ENCODE peak calls at places on chromosomes 13 and 19, in seven cellular contexts. B is lung, O is tibial nerve, A is adrenal gland, Y is gastrocnemius medialis, F is neuronal stem cell, R is PC-9. V is an unnamed sample.

GRCh38 chr13:91510058-91510457 is 111.6 kb downstream of the GPC5 start:
- DNase-seq in B (no peak), O (no peak), A (no peak), Y (no peak), F (no peak), R (no peak), V (no peak)

GRCh38 chr13:103140001-103140671 is 73.9 kb upstream of the SLC10A2 start:
- DNase-seq in B (no peak), O (peak; percentile 63), A (peak; percentile 43), Y (no peak), F (no peak), R (peak; percentile 5), V (peak; percentile 35)

GRCh38 chr19:13503570-13504235 is 2.6 kb downstream of the CACNA1A start:
- DNase-seq in B (no peak), O (no peak), A (no peak), Y (no peak), F (no peak), R (no peak), V (no peak)

GRCh38 chr13:27965740-27966640 is 3.1 kb downstream of the CDX2 start:
- DNase-seq in B (no peak), O (no peak), A (no peak), Y (no peak), F (no peak), R (no peak), V (peak; percentile 66)

GRCh38 chr19:50565984-50566903 is 2.0 kb downstream of the LRRC4B start:
- DNase-seq in B (no peak), O (no peak), A (no peak), Y (no peak), F (no peak), R (no peak), V (no peak)

GRCh38 chr19:389246-389934 is 19.6 kb downstream of the C2CD4C start:
- DNase-seq in B (no peak), O (no peak), A (no peak), Y (no peak), F (no peak), R (no peak), V (peak; percentile 8)

GRCh38 chr13:57270493-57270892 is 103.5 kb downstream of the PRR20E start:
- DNase-seq in B (no peak), O (no peak), A (no peak), Y (no peak), F (no peak), R (no peak), V (no peak)

GRCh38 chr13:44004881-44005280 is 125.2 kb downstream of the LACC1 start:
- DNase-seq in B (no peak), O (no peak), A (no peak), Y (no peak), F (no peak), R (no peak), V (no peak)

GRCh38 chr19:33683881-33684549 is 62.3 kb downstream of the CHST8 start:
- DNase-seq in B (no peak), O (no peak), A (peak; percentile 67), Y (no peak), F (peak; percentile 75), R (peak; percentile 27), V (no peak)

GRCh38 chr19:2239771-2240770 is 3.4 kb downstream of the SF3A2 start:
- DNase-seq in B (no peak), O (no peak), A (peak; percentile 52), Y (peak; percentile 73), F (peak; percentile 56), R (no peak), V (peak; percentile 56)

GRCh38 chr13:72952529-72953141 is 106.2 kb upstream of the KLF5 start:
- DNase-seq in B (no peak), O (no peak), A (no peak), Y (no peak), F (no peak), R (no peak), V (no peak)

GRCh38 chr13:41186481-41186880 is 7.9 kb downstream of the KBTBD7 start:
- DNase-seq in B (no peak), O (no peak), A (no peak), Y (no peak), F (no peak), R (no peak), V (no peak)

GRCh38 chr19:23313196-23313595 is 63.0 kb upstream of the ZNF724 start:
- DNase-seq in B (no peak), O (no peak), A (no peak), Y (no peak), F (no peak), R (no peak), V (no peak)

GRCh38 chr19:18985257-18985656 is 44.2 kb upstream of the HOMER3 start:
- DNase-seq in B (no peak), O (peak; percentile 19), A (peak; percentile 60), Y (peak; percentile 18), F (no peak), R (no peak), V (no peak)

GRCh38 chr19:15464394-15465385 is at the start of gene RASAL3:
- DNase-seq in B (no peak), O (no peak), A (no peak), Y (peak; percentile 17), F (no peak), R (no peak), V (no peak)

GRCh38 chr13:75327132-75327505 is 154.8 kb downstream of the TBC1D4 start:
- DNase-seq in B (no peak), O (no peak), A (no peak), Y (no peak), F (no peak), R (no peak), V (no peak)

GRCh38 chr13:75329097-75329496 is 152.9 kb downstream of the TBC1D4 start:
- DNase-seq in B (no peak), O (no peak), A (no peak), Y (no peak), F (no peak), R (no peak), V (no peak)

GRCh38 chr13:75330770-75331169 is 151.2 kb downstream of the TBC1D4 start:
- DNase-seq in B (no peak), O (no peak), A (no peak), Y (no peak), F (no peak), R (no peak), V (no peak)

GRCh38 chr13:75331792-75332349 is 150.1 kb downstream of the TBC1D4 start:
- DNase-seq in B (no peak), O (no peak), A (no peak), Y (no peak), F (no peak), R (no peak), V (no peak)

GRCh38 chr13:75329723-75330122 is 152.2 kb downstream of the TBC1D4 start:
- DNase-seq in B (no peak), O (no peak), A (no peak), Y (no peak), F (no peak), R (no peak), V (no peak)
- H3K4me1 ChIP-seq in B (peaks cover 2% of the 10 kb centered on the region), O (peaks cover 3% of the 10 kb centered on the region), A (no peaks in the 10 kb centered on the region), Y (peaks cover 30% of the 10 kb centered on the region), F (no peaks in the 10 kb centered on the region), R (no peaks in the 10 kb centered on the region), V (no peaks in the 10 kb centered on the region)

DNA sequence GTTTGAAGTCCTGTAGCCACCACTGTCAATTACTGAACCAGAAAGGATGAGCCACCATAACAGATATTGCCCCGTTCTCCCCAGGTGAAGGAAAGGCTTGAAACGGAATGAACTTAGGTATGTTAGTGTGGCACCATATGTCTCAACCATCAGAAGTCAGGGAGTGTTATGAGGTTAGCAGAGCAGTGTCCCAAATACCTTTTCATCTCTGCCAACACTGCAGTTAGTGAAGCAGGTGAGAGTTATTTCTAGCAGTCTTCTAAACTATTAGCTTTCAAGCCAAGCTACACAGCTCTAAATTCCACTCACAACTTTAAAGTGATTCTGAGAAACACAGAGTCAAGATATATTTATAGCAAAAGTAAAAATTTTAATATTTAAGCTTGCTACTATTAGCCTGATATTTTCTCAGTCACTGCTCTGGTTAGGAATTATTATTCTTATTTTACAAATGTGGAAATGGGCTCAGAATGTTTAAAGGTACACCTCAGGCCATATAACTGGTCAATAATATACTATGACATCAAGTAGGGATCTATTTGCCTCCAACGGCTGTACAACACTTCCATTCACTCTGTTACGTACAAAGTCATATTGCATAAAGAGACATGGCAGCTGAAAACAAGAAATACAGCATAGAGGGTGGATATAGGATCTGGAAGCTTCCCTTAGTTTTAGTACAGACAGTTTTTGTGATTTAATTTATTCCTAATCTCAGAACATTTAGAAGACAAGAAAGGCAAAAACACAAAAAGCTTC is 1527.1 kb upstream of the PRR20A start:
- DNase-seq in B (no peak), O (no peak), A (no peak), Y (no peak), F (no peak), R (no peak), V (no peak)
- H3K9me3 ChIP-seq in B (peaks cover 2% of the 10 kb centered on the region), O (no peaks in the 10 kb centered on the region), A (no peaks in the 10 kb centered on the region), Y (no peaks in the 10 kb centered on the region), F (no peaks in the 10 kb centered on the region), R (no peaks in the 10 kb centered on the region), V (no peaks in the 10 kb centered on the region)

DNA sequence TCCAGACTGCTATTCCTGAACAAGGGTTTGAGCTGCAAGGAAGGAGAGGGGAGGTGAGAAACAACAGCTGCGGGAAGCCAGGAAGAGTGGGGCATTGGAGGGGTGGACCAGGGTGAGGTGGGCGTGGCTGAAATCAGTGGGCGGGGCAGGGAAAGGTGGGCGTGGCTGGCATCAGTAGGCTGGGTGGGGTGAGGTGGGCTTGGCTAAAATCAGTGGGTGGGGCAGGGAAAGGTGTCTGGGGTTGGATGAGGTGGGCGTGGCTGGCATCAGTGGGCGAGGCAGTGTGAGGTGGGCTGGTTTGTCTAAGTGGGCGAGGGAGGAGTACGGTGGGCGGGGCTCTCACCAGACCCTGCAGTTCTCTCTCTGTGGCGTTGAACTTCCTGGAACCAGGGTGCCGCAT is 87.6 kb downstream of the MUC16 start:
- DNase-seq in B (no peak), O (no peak), A (no peak), Y (no peak), F (no peak), R (no peak), V (peak; percentile 7)
- H3K4me3 ChIP-seq in B (no peak overlapping the region), O (no peak overlapping the region), A (no peak overlapping the region), Y (no peak overlapping the region), F (no peak overlapping the region), R (no peak overlapping the region), V (no peak overlapping the region)

GRCh38 chr19:8000298-8001038 is 5.0 kb downstream of the ELAVL1 start:
- DNase-seq in B (no peak), O (no peak), A (no peak), Y (peak; percentile 47), F (no peak), R (no peak), V (no peak)

GRCh38 chr19:7998081-7998480 is 7.4 kb downstream of the ELAVL1 start:
- DNase-seq in B (no peak), O (no peak), A (no peak), Y (no peak), F (no peak), R (no peak), V (no peak)

GRCh38 chr19:8001651-8001994 is 3.8 kb downstream of the ELAVL1 start:
- DNase-seq in B (no peak), O (no peak), A (no peak), Y (no peak), F (no peak), R (no peak), V (no peak)

GRCh38 chr19:8001995-8002849 is 3.2 kb downstream of the ELAVL1 start:
- DNase-seq in B (peak; percentile 83), O (peak; percentile 74), A (peak; percentile 84), Y (peak; percentile 79), F (peak; percentile 89), R (peak; percentile 84), V (peak; percentile 92)

DNA sequence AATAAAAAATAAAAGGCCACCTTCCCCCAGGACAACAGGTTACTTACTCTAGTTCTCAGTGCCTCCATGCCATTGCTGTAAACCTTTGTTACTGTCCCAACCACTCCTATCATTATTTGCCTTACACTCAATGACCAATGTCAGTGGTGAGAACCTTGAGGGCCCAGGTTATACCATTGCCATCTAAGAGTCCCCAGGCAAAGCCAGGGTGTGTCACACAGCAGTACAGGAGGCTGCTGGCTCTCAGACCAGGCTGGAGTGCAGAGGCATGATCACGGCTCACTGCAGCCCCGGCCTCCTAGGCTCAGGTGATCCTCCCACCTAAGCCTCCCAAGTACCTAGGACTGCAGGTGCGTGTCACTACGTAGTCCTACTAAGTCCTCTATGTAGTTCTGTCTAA is 6.1 kb downstream of the ELAVL1 start:
- DNase-seq in B (no peak), O (no peak), A (no peak), Y (no peak), F (no peak), R (no peak), V (no peak)
- H3K4me1 ChIP-seq in B (peaks cover 30% of the 10 kb centered on the region), O (peaks cover 82% of the 10 kb centered on the region), A (peaks cover 32% of the 10 kb centered on the region), Y (peaks cover 66% of the 10 kb centered on the region), F (peaks cover 11% of the 10 kb centered on the region), R (peaks cover 20% of the 10 kb centered on the region), V (peaks cover 16% of the 10 kb centered on the region)

V was measured in HAP-1.